ENCODE peak calls at places on chromosome 4, in five cellular contexts. E is activated CD8-positive, alpha-beta T cell treated with anti-CD3 and anti-CD28 coated beads, Interleukin-2, amount 10 ng/mL, durations not matched to agents 7 days and 5 days; T is endothelial cell; A is RPMI8226; N is stimulated activated CD4-positive, alpha-beta T cell treated with anti-CD3 and anti-CD28 coated beads, Interleukin-15, amount 100 ng/mL, for 1 hour. G is an unnamed sample.

GRCh38 chr4:6747690-6748068 is 31.7 kb downstream of the BLOC1S4 start:
- DNase-seq in N (no peak), E (no peak), T (no peak), A (no peak), G (no peak)

GRCh38 chr4:184473515-184474260 is 662 bp downstream of the IRF2 start:
- DNase-seq in N (peak; percentile 9), A (peak; percentile 74), T (peak; percentile 48), E (peak; percentile 69), G (peak; percentile 44)

GRCh38 chr4:90842960-90843359 is 715.8 kb downstream of the CCSER1 start:
- DNase-seq in A (no peak), N (no peak), T (no peak), E (no peak), G (no peak)

GRCh38 chr4:5142726-5143125 is 91.4 kb downstream of the STK32B start:
- DNase-seq in N (no peak), T (peak; percentile 52), E (no peak), A (peak; percentile 9), G (peak; percentile 56)

GRCh38 chr4:26985836-26986235 is 125.2 kb downstream of the STIM2 start:
- DNase-seq in A (no peak), E (peak; percentile 72), N (no peak), T (no peak), G (no peak)

GRCh38 chr4:31189938-31190337 is 469.8 kb downstream of the PCDH7 start:
- DNase-seq in A (no peak), E (no peak), T (no peak), N (no peak), G (no peak)

GRCh38 chr4:158996669-158997074 is 106.2 kb upstream of the RAPGEF2 start:
- DNase-seq in E (no peak), N (no peak), A (no peak), T (no peak), G (peak; percentile 64)

GRCh38 chr4:2068566-2068965 is 9.4 kb downstream of the NAT8L start:
- DNase-seq in A (no peak), T (no peak), N (no peak), E (no peak), G (no peak)

GRCh38 chr4:139901516-139902327 is 236.1 kb downstream of the MGST2 start:
- DNase-seq in E (no peak), A (no peak), T (no peak), N (no peak), G (no peak)

GRCh38 chr4:7850489-7850888 is 89.2 kb downstream of the AFAP1 start:
- DNase-seq in T (no peak), E (no peak), A (peak; percentile 18), N (no peak), G (no peak)

GRCh38 chr4:43325220-43325967 is 432.9 kb downstream of the GRXCR1 start:
- DNase-seq in N (no peak), A (no peak), T (no peak), E (no peak), G (no peak)

GRCh38 chr4:108693819-108694218 is 43.4 kb downstream of the OSTC start:
- DNase-seq in N (no peak), A (no peak), E (no peak), T (no peak), G (no peak)

GRCh38 chr4:10117424-10118354 is 1.1 kb upstream of the WDR1 start:
- DNase-seq in N (no peak), A (no peak), T (no peak), E (no peak), G (peak; percentile 74)

GRCh38 chr4:3708103-3708510 is 58.1 kb upstream of the ADRA2C start:
- DNase-seq in E (no peak), A (no peak), N (no peak), T (no peak), G (peak; percentile 65)

GRCh38 chr4:39039108-39039507 is 6.9 kb upstream of the TMEM156 start:
- DNase-seq in T (no peak), E (no peak), A (no peak), N (no peak), G (no peak)